ENCODE peak calls at places on chromosome 14, in nine cellular contexts. One of them, this sample, is unnamed.

GRCh38 chr14:88895116-88895515 is 70.7 kb downstream of the TTC8 start:
- DNase-seq in T-helper 17 cell: no peak
- DNase-seq in NCI-H2171 treated with DMSO at 0.1 percent for 48 hours: no peak
- DNase-seq in stimulated activated CD8-positive, alpha-beta memory T cell treated with anti-CD3 and anti-CD28 coated beads, Interleukin-2, amount 100 ng/mL, for 1 hour: no peak
- DNase-seq in ovary: peak
- DNase-seq in fibroblast of pulmonary artery: peak
- DNase-seq in heart left ventricle: no peak
- DNase-seq in endothelial cell: no peak
- DNase-seq in tibial artery: no peak
- DNase-seq in this sample: no peak

GRCh38 chr14:92108345-92109254 is 2.2 kb upstream of the ATXN3 start:
- DNase-seq in heart left ventricle: no peak
- DNase-seq in ovary: no peak
- DNase-seq in NCI-H2171 treated with DMSO at 0.1 percent for 48 hours: no peak
- DNase-seq in T-helper 17 cell: no peak
- DNase-seq in endothelial cell: no peak
- DNase-seq in tibial artery: no peak
- DNase-seq in fibroblast of pulmonary artery: no peak
- DNase-seq in stimulated activated CD8-positive, alpha-beta memory T cell treated with anti-CD3 and anti-CD28 coated beads, Interleukin-2, amount 100 ng/mL, for 1 hour: no peak
- DNase-seq in this sample: peak

GRCh38 chr14:89165189-89165809 is 251.7 kb downstream of the FOXN3 start:
- DNase-seq in ovary: no peak
- DNase-seq in fibroblast of pulmonary artery: no peak
- DNase-seq in tibial artery: no peak
- DNase-seq in endothelial cell: peak
- DNase-seq in NCI-H2171 treated with DMSO at 0.1 percent for 48 hours: no peak
- DNase-seq in T-helper 17 cell: no peak
- DNase-seq in stimulated activated CD8-positive, alpha-beta memory T cell treated with anti-CD3 and anti-CD28 coated beads, Interleukin-2, amount 100 ng/mL, for 1 hour: no peak
- DNase-seq in heart left ventricle: no peak
- DNase-seq in this sample: no peak

GRCh38 chr14:83556065-83556464 is 1973.9 kb upstream of the FLRT2 start:
- DNase-seq in ovary: no peak
- DNase-seq in stimulated activated CD8-positive, alpha-beta memory T cell treated with anti-CD3 and anti-CD28 coated beads, Interleukin-2, amount 100 ng/mL, for 1 hour: no peak
- DNase-seq in T-helper 17 cell: no peak
- DNase-seq in endothelial cell: no peak
- DNase-seq in fibroblast of pulmonary artery: peak
- DNase-seq in NCI-H2171 treated with DMSO at 0.1 percent for 48 hours: no peak
- DNase-seq in tibial artery: no peak
- DNase-seq in heart left ventricle: no peak
- DNase-seq in this sample: peak

GRCh38 chr14:41830679-41831078 is 224.0 kb downstream of the LRFN5 start:
- DNase-seq in stimulated activated CD8-positive, alpha-beta memory T cell treated with anti-CD3 and anti-CD28 coated beads, Interleukin-2, amount 100 ng/mL, for 1 hour: no peak
- DNase-seq in endothelial cell: no peak
- DNase-seq in NCI-H2171 treated with DMSO at 0.1 percent for 48 hours: no peak
- DNase-seq in heart left ventricle: no peak
- DNase-seq in ovary: peak
- DNase-seq in fibroblast of pulmonary artery: peak
- DNase-seq in tibial artery: no peak
- DNase-seq in T-helper 17 cell: no peak
- DNase-seq in this sample: peak

GRCh38 chr14:54440454-54440853 is 720 bp downstream of the CNIH1 start:
- DNase-seq in stimulated activated CD8-positive, alpha-beta memory T cell treated with anti-CD3 and anti-CD28 coated beads, Interleukin-2, amount 100 ng/mL, for 1 hour: no peak
- DNase-seq in fibroblast of pulmonary artery: peak
- DNase-seq in tibial artery: no peak
- DNase-seq in ovary: no peak
- DNase-seq in heart left ventricle: no peak
- DNase-seq in T-helper 17 cell: no peak
- DNase-seq in NCI-H2171 treated with DMSO at 0.1 percent for 48 hours: no peak
- DNase-seq in endothelial cell: no peak
- DNase-seq in this sample: no peak

GRCh38 chr14:63245893-63246292 is 41.6 kb downstream of the RHOJ start:
- DNase-seq in heart left ventricle: peak
- DNase-seq in T-helper 17 cell: no peak
- DNase-seq in stimulated activated CD8-positive, alpha-beta memory T cell treated with anti-CD3 and anti-CD28 coated beads, Interleukin-2, amount 100 ng/mL, for 1 hour: no peak
- DNase-seq in fibroblast of pulmonary artery: peak
- DNase-seq in ovary: no peak
- DNase-seq in NCI-H2171 treated with DMSO at 0.1 percent for 48 hours: peak
- DNase-seq in endothelial cell: no peak
- DNase-seq in tibial artery: no peak
- DNase-seq in this sample: peak

GRCh38 chr14:97777622-97778021 is 980.4 kb downstream of the VRK1 start:
- DNase-seq in stimulated activated CD8-positive, alpha-beta memory T cell treated with anti-CD3 and anti-CD28 coated beads, Interleukin-2, amount 100 ng/mL, for 1 hour: no peak
- DNase-seq in T-helper 17 cell: peak
- DNase-seq in ovary: no peak
- DNase-seq in NCI-H2171 treated with DMSO at 0.1 percent for 48 hours: no peak
- DNase-seq in tibial artery: no peak
- DNase-seq in endothelial cell: no peak
- DNase-seq in fibroblast of pulmonary artery: no peak
- DNase-seq in heart left ventricle: no peak
- DNase-seq in this sample: no peak

GRCh38 chr14:104322531-104323466 is 184.4 kb downstream of the KIF26A start:
- DNase-seq in T-helper 17 cell: no peak
- DNase-seq in ovary: no peak
- DNase-seq in heart left ventricle: no peak
- DNase-seq in stimulated activated CD8-positive, alpha-beta memory T cell treated with anti-CD3 and anti-CD28 coated beads, Interleukin-2, amount 100 ng/mL, for 1 hour: no peak
- DNase-seq in endothelial cell: peak
- DNase-seq in NCI-H2171 treated with DMSO at 0.1 percent for 48 hours: no peak
- DNase-seq in fibroblast of pulmonary artery: no peak
- DNase-seq in tibial artery: peak
- DNase-seq in this sample: peak